ENCODE peak calls at places on chromosomes 7 and 10, in four cellular contexts. G, P, D and Y are unnamed samples.

GRCh38 chr10:110959379-110960332 is 40.3 kb downstream of the SHOC2 start:
- DNase-seq in G (no peak), P (no peak), D (no peak), Y (no peak)

GRCh38 chr10:110212119-110213006 is 5.0 kb downstream of the MXI1 start:
- DNase-seq in G (no peak), P (no peak), D (peak), Y (no peak)

GRCh38 chr7:39720586-39720985 is 97.2 kb downstream of the RALA start:
- DNase-seq in G (no peak), P (no peak), D (no peak), Y (no peak)

GRCh38 chr10:56662765-56663447 is 301.8 kb upstream of the ZWINT start:
- DNase-seq in G (no peak), P (no peak), D (no peak), Y (no peak)

GRCh38 chr10:132027423-132027983 is 38.2 kb upstream of the JAKMIP3 start:
- DNase-seq in G (peak), P (no peak), D (no peak), Y (peak)

GRCh38 chr7:157692156-157693011 is 355.6 kb downstream of the DNAJB6 start:
- DNase-seq in G (no peak), P (no peak), D (no peak), Y (no peak)

GRCh38 chr10:90674927-90675326 is 182.9 kb downstream of the HTR7 start:
- DNase-seq in G (peak), P (peak), D (no peak), Y (peak)

GRCh38 chr10:46070749-46071148 is 24.7 kb upstream of the MSMB start:
- DNase-seq in G (no peak), P (no peak), D (no peak), Y (no peak)

GRCh38 chr10:42859256-42859655 is 76.7 kb downstream of the BMS1 start:
- DNase-seq in G (no peak), P (no peak), D (no peak), Y (no peak)

GRCh38 chr7:138460649-138461607 is 869 bp downstream of the TRIM24 start:
- DNase-seq in G (peak), P (no peak), D (peak), Y (peak)

GRCh38 chr7:116671681-116672595 is at the start of gene MET:
- DNase-seq in G (peak), P (peak), D (peak), Y (peak)

GRCh38 chr10:103507235-103508191 is 14.0 kb downstream of the NEURL1 start:
- DNase-seq in G (no peak), P (no peak), D (no peak), Y (no peak)

GRCh38 chr7:66557214-66558200 is 71.2 kb upstream of the KCTD7 start:
- DNase-seq in G (peak), P (no peak), D (peak), Y (peak)

GRCh38 chr7:95335093-95335492 is 10.8 kb upstream of the PON1 start:
- DNase-seq in G (peak), P (no peak), D (no peak), Y (peak)

GRCh38 chr10:106935978-106936451 is 228.5 kb downstream of the SORCS1 start:
- DNase-seq in G (no peak), P (no peak), D (no peak), Y (no peak)

DNA sequence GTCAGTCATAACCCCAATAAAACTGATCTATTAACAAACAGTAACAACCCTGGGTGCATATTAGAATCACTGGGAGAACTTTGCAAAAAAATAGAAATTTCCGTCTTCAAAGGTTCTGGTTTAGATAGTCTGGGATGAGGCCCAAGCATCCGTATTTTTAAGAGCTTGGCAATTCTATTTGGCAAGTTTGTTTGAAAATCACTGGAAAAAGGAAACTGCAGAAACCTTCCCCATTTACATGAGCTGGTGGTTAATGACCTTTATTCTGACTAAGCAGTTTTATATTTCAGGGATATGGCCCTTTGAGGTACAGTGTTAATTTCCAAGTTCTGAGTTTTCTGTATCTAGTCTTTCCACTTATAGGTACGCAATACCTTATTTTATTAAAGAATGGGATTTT is 115.8 kb upstream of the PRR15 start:
- DNase-seq in G (no peak), P (no peak), D (no peak), Y (no peak)
- TF ChIP-seq CTCF in G (no peak), P (no peak), D (no peak), Y (no peak)

GRCh38 chr7:134613623-134614347 is 32.9 kb upstream of the BPGM start:
- DNase-seq in G (peak), P (peak), D (no peak), Y (peak)
- TF ChIP-seq CTCF in G (no peak), P (no peak), D (no peak), Y (no peak)

GRCh38 chr7:2709553-2710165 is 21.7 kb downstream of the AMZ1 start:
- DNase-seq in G (no peak), P (no peak), D (peak), Y (no peak)
- TF ChIP-seq CTCF in G (peak), P (peak), D (peak), Y (peak)

GRCh38 chr10:29648114-29648982 is 13.6 kb upstream of the SVIL start:
- DNase-seq in G (peak), P (no peak), D (no peak), Y (no peak)
- TF ChIP-seq CTCF in G (no peak), P (no peak), D (no peak), Y (no peak)